ENCODE peak calls at places on chromosomes 1 and 21, in five cellular contexts. H, B, T, J and M are unnamed samples.

GRCh38 chr1:229098903-229099578 is 171.9 kb upstream of the RAB4A start:
- ATAC-seq in H (no peak), B (no peak), T (peak; percentile 99), J (no peak), M (no peak)

GRCh38 chr1:153353226-153353947 is 4.3 kb upstream of the S100A9 start:
- ATAC-seq in H (peak; percentile 69), B (peak; percentile 78), T (peak; percentile 82), J (no peak), M (no peak)

GRCh38 chr21:42086969-42087368 is 15.9 kb downstream of the UMODL1 start:
- ATAC-seq in H (no peak), B (no peak), T (no peak), J (no peak), M (no peak)

GRCh38 chr1:43292151-43292550 is 6.8 kb upstream of the C1orf210 start:
- ATAC-seq in H (no peak), B (no peak), T (no peak), J (no peak), M (no peak)

GRCh38 chr1:11826946-11827345 is 20.6 kb downstream of the NPPA start:
- ATAC-seq in H (no peak), B (no peak), T (no peak), J (no peak), M (no peak)

GRCh38 chr1:43541721-43542401 is 11.2 kb downstream of the PTPRF start:
- ATAC-seq in H (no peak), B (no peak), T (peak; percentile 50), J (peak; percentile 59), M (peak; percentile 90)

GRCh38 chr1:25247829-25248754 is 838 bp upstream of the RSRP1 start:
- ATAC-seq in H (peak; percentile 79), B (no peak), T (peak; percentile 90), J (no peak), M (no peak)

GRCh38 chr21:34094949-34095348 is 21.6 kb downstream of the MRPS6 start:
- ATAC-seq in H (no peak), B (no peak), T (no peak), J (no peak), M (no peak)

GRCh38 chr1:170221031-170221430 is 75.3 kb downstream of the NTMT2 start:
- ATAC-seq in H (no peak), B (no peak), T (no peak), J (peak; percentile 80), M (peak; percentile 94)

GRCh38 chr1:230937370-230937769 is 41.3 kb downstream of the TTC13 start:
- ATAC-seq in H (no peak), B (no peak), T (no peak), J (no peak), M (no peak)

GRCh38 chr1:68291763-68292384 is 59.6 kb upstream of the WLS start:
- ATAC-seq in H (no peak), B (peak; percentile 81), T (no peak), J (peak; percentile 53), M (no peak)

GRCh38 chr1:247118946-247119446 is 14.8 kb upstream of the ZNF669 start:
- ATAC-seq in H (peak; percentile 49), B (peak; percentile 74), T (peak; percentile 61), J (peak; percentile 28), M (no peak)

GRCh38 chr1:25714532-25714931 is 85.5 kb upstream of the SELENON start:
- ATAC-seq in H (no peak), B (no peak), T (no peak), J (no peak), M (no peak)

GRCh38 chr21:43951911-43952703 is 60.0 kb upstream of the TRAPPC10 start:
- ATAC-seq in H (no peak), B (no peak), T (no peak), J (no peak), M (no peak)

GRCh38 chr1:54794401-54795099 is 6.6 kb downstream of the TTC22 start:
- ATAC-seq in H (peak; percentile 84), B (peak; percentile 59), T (peak; percentile 94), J (no peak), M (no peak)

GRCh38 chr1:198244772-198245171 is 88.0 kb downstream of the NEK7 start:
- ATAC-seq in H (no peak), B (no peak), T (no peak), J (no peak), M (no peak)

GRCh38 chr1:75554870-75555269 is 56.0 kb downstream of the SLC44A5 start:
- ATAC-seq in H (no peak), B (no peak), T (no peak), J (no peak), M (no peak)

GRCh38 chr1:206969090-206969489 is 1.2 kb downstream of the FCAMR start:
- ATAC-seq in H (no peak), B (peak; percentile 17), T (no peak), J (no peak), M (no peak)

GRCh38 chr21:43972850-43973633 is 39.1 kb upstream of the TRAPPC10 start:
- ATAC-seq in H (no peak), B (peak; percentile 63), T (peak; percentile 43), J (no peak), M (no peak)

GRCh38 chr1:241424480-241424971 is 67.5 kb upstream of the RGS7 start:
- ATAC-seq in H (no peak), B (peak; percentile 44), T (peak; percentile 55), J (peak; percentile 52), M (no peak)

GRCh38 chr1:246161626-246162025 is 345.5 kb downstream of the SMYD3 start:
- ATAC-seq in H (no peak), B (no peak), T (no peak), J (no peak), M (no peak)

GRCh38 chr1:107140703-107141490 is at the start of gene NTNG1:
- ATAC-seq in H (no peak), B (no peak), T (peak; percentile 77), J (peak; percentile 75), M (no peak)

GRCh38 chr1:113142791-113143190 is 69.8 kb downstream of the LRIG2 start:
- ATAC-seq in H (no peak), B (no peak), T (no peak), J (peak; percentile 48), M (no peak)

GRCh38 chr21:36163780-36164426 is 7.3 kb downstream of the DOP1B start:
- ATAC-seq in H (no peak), B (no peak), T (peak; percentile 57), J (no peak), M (no peak)

GRCh38 chr1:62398377-62398776 is 38.5 kb upstream of the USP1 start:
- ATAC-seq in H (no peak), B (no peak), T (no peak), J (peak; percentile 48), M (no peak)

GRCh38 chr1:45930258-45931150 is 127.1 kb downstream of the MAST2 start:
- ATAC-seq in H (no peak), B (peak; percentile 43), T (no peak), J (no peak), M (no peak)

GRCh38 chr1:168499094-168500049 is 44.4 kb downstream of the XCL2 start:
- ATAC-seq in H (no peak), B (no peak), T (no peak), J (no peak), M (no peak)

GRCh38 chr1:245118806-245119205 is 36.0 kb upstream of the KIF26B start:
- ATAC-seq in H (no peak), B (no peak), T (no peak), J (no peak), M (no peak)

GRCh38 chr21:14452842-14453241 is 69.9 kb upstream of the HSPA13 start:
- ATAC-seq in H (no peak), B (peak; percentile 31), T (no peak), J (no peak), M (no peak)

GRCh38 chr1:69567847-69568434 is at the start of gene LRRC7:
- ATAC-seq in H (no peak), B (peak; percentile 77), T (peak; percentile 61), J (peak; percentile 62), M (peak; percentile 34)

GRCh38 chr1:235057385-235058306 is 71.0 kb downstream of the TOMM20 start:
- ATAC-seq in H (peak; percentile 14), B (no peak), T (no peak), J (no peak), M (no peak)

GRCh38 chr21:39000496-39000895 is 182.8 kb downstream of the PSMG1 start:
- ATAC-seq in H (no peak), B (no peak), T (no peak), J (no peak), M (peak; percentile 10)

GRCh38 chr1:164753521-164754077 is 194.6 kb downstream of the PBX1 start:
- ATAC-seq in H (no peak), B (peak; percentile 17), T (no peak), J (peak; percentile 9), M (peak; percentile 29)

GRCh38 chr1:164830628-164831027 is 271.6 kb downstream of the PBX1 start:
- ATAC-seq in H (no peak), B (no peak), T (no peak), J (no peak), M (no peak)

GRCh38 chr21:39087976-39088370 is 95.3 kb downstream of the PSMG1 start:
- ATAC-seq in H (no peak), B (no peak), T (no peak), J (no peak), M (no peak)

GRCh38 chr1:109796484-109797305 is 33.0 kb upstream of the EPS8L3 start:
- ATAC-seq in H (no peak), B (no peak), T (no peak), J (peak; percentile 77), M (peak; percentile 44)

GRCh38 chr1:219875860-219876259 is 52.5 kb downstream of the SLC30A10 start:
- ATAC-seq in H (no peak), B (no peak), T (no peak), J (no peak), M (no peak)

GRCh38 chr1:41558761-41559171 is 74.3 kb upstream of the EDN2 start:
- ATAC-seq in H (no peak), B (no peak), T (no peak), J (no peak), M (no peak)

GRCh38 chr1:239098400-239099037 is 287.8 kb upstream of the CHRM3 start:
- ATAC-seq in H (no peak), B (no peak), T (no peak), J (peak; percentile 41), M (no peak)

DNA sequence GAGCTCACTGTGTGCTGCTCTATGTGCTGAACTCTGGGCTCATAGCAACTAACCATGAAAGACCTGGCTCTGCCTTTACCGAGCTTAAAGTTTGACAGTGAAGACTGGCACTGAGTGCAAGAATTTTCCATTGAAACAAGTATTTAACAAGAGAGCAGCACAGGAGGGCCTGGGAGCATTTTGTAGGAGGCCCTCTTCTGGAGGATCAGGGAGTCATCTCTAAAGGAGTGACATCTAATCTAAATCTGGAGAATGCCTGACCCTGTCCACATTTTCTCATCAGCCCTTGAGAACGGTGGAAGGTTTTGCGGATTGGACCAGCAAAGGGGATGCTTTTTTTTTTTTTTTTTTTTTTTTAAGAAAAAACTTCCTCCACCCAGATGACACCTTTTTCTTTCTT is 150.8 kb downstream of the ROR1 start:
- ATAC-seq in H (no peak), B (peak; percentile 38), T (no peak), J (no peak), M (no peak)
- TF ChIP-seq CTCF in H (peak; percentile 14), B (no peak), T (no peak), J (no peak), M (no peak)

GRCh38 chr1:79531790-79532189 is 525.3 kb upstream of the ADGRL4 start:
- ATAC-seq in H (no peak), B (no peak), T (no peak), J (no peak), M (no peak)
- TF ChIP-seq POLR2AphosphoS5 in H (no peak), B (no peak), T (no peak), J (no peak), M (no peak)

GRCh38 chr1:160500321-160500990 is 22.6 kb downstream of the SLAMF6 start:
- ATAC-seq in H (no peak), B (no peak), T (no peak), J (no peak), M (no peak)
- TF ChIP-seq POLR2A in H (no peak), B (no peak), T (no peak), J (no peak), M (no peak)

GRCh38 chr1:232905324-232906034 is 44.9 kb upstream of the NTPCR start:
- ATAC-seq in H (no peak), B (no peak), T (no peak), J (no peak), M (no peak)
- TF ChIP-seq CTCF in H (no peak), B (no peak), T (no peak), J (no peak), M (no peak)